ENCODE peak calls at places on chromosomes 6 and 20, in ten cellular contexts. V, B, A, Y, D, G, P, N, M and I are unnamed samples.
A peak's percentile ranks its signal among the peaks of the same experiment; 100 is the strongest.

GRCh38 chr6:12769556-12770255 is 53.1 kb downstream of the PHACTR1 start:
- DNase-seq in V (no peak), B (no peak), A (no peak), Y (peak; percentile 8), D (peak; percentile 31), G (no peak), P (no peak), N (no peak), M (no peak), I (no peak)

GRCh38 chr6:159844737-159845645 is 44.9 kb downstream of the PNLDC1 start:
- DNase-seq in V (no peak), B (no peak), A (no peak), Y (no peak), D (peak; percentile 17), G (no peak), P (no peak), N (no peak), M (peak; percentile 63), I (peak; percentile 28)

GRCh38 chr6:137547601-137548000 is 53.4 kb upstream of the OLIG3 start:
- DNase-seq in V (no peak), B (no peak), A (no peak), Y (no peak), D (no peak), G (no peak), P (no peak), N (no peak), M (no peak), I (no peak)

GRCh38 chr6:2940010-2940850 is 31.1 kb downstream of the SERPINB6 start:
- DNase-seq in V (no peak), B (no peak), A (peak; percentile 90), Y (no peak), D (no peak), G (no peak), P (no peak), N (no peak), M (no peak), I (no peak)

GRCh38 chr20:25750765-25751696 is 54.4 kb upstream of the ZNF337 start:
- DNase-seq in V (peak; percentile 55), B (peak; percentile 10), A (peak; percentile 84), Y (no peak), D (no peak), G (no peak), P (no peak), N (peak; percentile 64), M (no peak), I (no peak)

GRCh38 chr20:38208088-38208487 is 43.0 kb upstream of the TGM2 start:
- DNase-seq in V (peak; percentile 53), B (no peak), A (no peak), Y (no peak), D (no peak), G (no peak), P (no peak), N (no peak), M (no peak), I (no peak)

GRCh38 chr6:139250296-139251274 is 41.2 kb downstream of the TXLNB start:
- DNase-seq in V (peak; percentile 73), B (peak; percentile 47), A (peak; percentile 64), Y (peak; percentile 46), D (peak; percentile 56), G (peak; percentile 36), P (no peak), N (peak; percentile 85), M (peak; percentile 10), I (no peak)

GRCh38 chr20:20827992-20828597 is 115.7 kb upstream of the RALGAPA2 start:
- DNase-seq in V (no peak), B (no peak), A (no peak), Y (no peak), D (peak; percentile 15), G (no peak), P (no peak), N (no peak), M (peak; percentile 27), I (no peak)

GRCh38 chr6:107171513-107171912 is 56.2 kb upstream of the BEND3 start:
- DNase-seq in V (no peak), B (no peak), A (no peak), Y (no peak), D (no peak), G (no peak), P (no peak), N (no peak), M (no peak), I (no peak)

GRCh38 chr6:151998784-151999183 is 191.3 kb downstream of the ESR1 start:
- DNase-seq in V (no peak), B (no peak), A (no peak), Y (no peak), D (no peak), G (no peak), P (no peak), N (no peak), M (no peak), I (no peak)

GRCh38 chr20:50376888-50377459 is 133.2 kb upstream of the PTPN1 start:
- DNase-seq in V (peak; percentile 60), B (no peak), A (no peak), Y (peak; percentile 70), D (peak; percentile 63), G (no peak), P (no peak), N (no peak), M (no peak), I (peak; percentile 15)

GRCh38 chr6:162907876-162908481 is 180.2 kb downstream of the PACRG start:
- DNase-seq in V (peak; percentile 57), B (peak; percentile 29), A (no peak), Y (no peak), D (peak; percentile 8), G (no peak), P (no peak), N (peak; percentile 66), M (no peak), I (no peak)

GRCh38 chr6:24472181-24472580 is 17.2 kb downstream of the GPLD1 start:
- DNase-seq in V (peak; percentile 36), B (no peak), A (no peak), Y (no peak), D (no peak), G (no peak), P (no peak), N (no peak), M (no peak), I (no peak)

GRCh38 chr6:53326372-53327016 is 22.3 kb downstream of the ELOVL5 start:
- DNase-seq in V (peak; percentile 99), B (peak; percentile 93), A (no peak), Y (peak; percentile 93), D (no peak), G (no peak), P (no peak), N (no peak), M (no peak), I (no peak)

GRCh38 chr20:43800186-43800585 is 73.4 kb upstream of the GTSF1L start:
- DNase-seq in V (no peak), B (no peak), A (no peak), Y (peak; percentile 38), D (no peak), G (no peak), P (no peak), N (no peak), M (no peak), I (no peak)

GRCh38 chr6:113564401-113565161 is 292.6 kb upstream of the MARCKS start:
- DNase-seq in V (peak; percentile 21), B (peak; percentile 84), A (peak; percentile 20), Y (peak; percentile 14), D (peak; percentile 97), G (peak; percentile 67), P (peak; percentile 13), N (peak; percentile 91), M (peak; percentile 96), I (peak; percentile 95)

GRCh38 chr6:19849196-19849595 is 12.0 kb downstream of the ID4 start:
- DNase-seq in V (no peak), B (no peak), A (no peak), Y (no peak), D (no peak), G (no peak), P (no peak), N (no peak), M (no peak), I (no peak)

GRCh38 chr6:29826271-29826670 is 1.4 kb upstream of the HLA-G start:
- DNase-seq in V (peak; percentile 78), B (no peak), A (no peak), Y (peak; percentile 8), D (no peak), G (no peak), P (no peak), N (no peak), M (no peak), I (no peak)

GRCh38 chr6:35396991-35397390 is 54.6 kb downstream of the PPARD start:
- DNase-seq in V (peak; percentile 98), B (no peak), A (no peak), Y (no peak), D (no peak), G (no peak), P (no peak), N (no peak), M (no peak), I (no peak)

GRCh38 chr6:122758927-122759334 is 20.6 kb upstream of the FABP7 start:
- DNase-seq in V (peak; percentile 11), B (no peak), A (no peak), Y (no peak), D (no peak), G (no peak), P (no peak), N (no peak), M (no peak), I (no peak)

GRCh38 chr6:13228264-13229204 is 99.8 kb downstream of the TBC1D7 start:
- DNase-seq in V (no peak), B (no peak), A (no peak), Y (no peak), D (no peak), G (no peak), P (no peak), N (no peak), M (no peak), I (no peak)

GRCh38 chr20:20869161-20869560 is 156.7 kb upstream of the RALGAPA2 start:
- DNase-seq in V (no peak), B (no peak), A (no peak), Y (no peak), D (no peak), G (no peak), P (no peak), N (no peak), M (no peak), I (no peak)

GRCh38 chr6:115838763-115839401 is 221.8 kb downstream of the FRK start:
- DNase-seq in V (peak; percentile 54), B (peak; percentile 6), A (peak; percentile 67), Y (peak; percentile 56), D (peak; percentile 27), G (peak; percentile 5), P (no peak), N (peak; percentile 79), M (no peak), I (no peak)

GRCh38 chr6:10690651-10691445 is 3.6 kb downstream of the C6orf52 start:
- DNase-seq in V (peak; percentile 48), B (no peak), A (no peak), Y (no peak), D (peak; percentile 65), G (no peak), P (no peak), N (peak; percentile 16), M (peak; percentile 33), I (peak; percentile 71)

GRCh38 chr6:26554669-26555504 is 16.7 kb downstream of the HMGN4 start:
- DNase-seq in V (peak; percentile 70), B (no peak), A (peak; percentile 52), Y (peak; percentile 72), D (peak; percentile 57), G (no peak), P (no peak), N (peak; percentile 68), M (peak; percentile 33), I (peak; percentile 16)

GRCh38 chr6:169472786-169473416 is 219.3 kb upstream of the THBS2 start:
- DNase-seq in V (no peak), B (no peak), A (no peak), Y (no peak), D (no peak), G (no peak), P (no peak), N (no peak), M (no peak), I (no peak)

GRCh38 chr6:54706844-54707243 is 139.7 kb upstream of the FAM83B start:
- DNase-seq in V (no peak), B (no peak), A (no peak), Y (no peak), D (no peak), G (no peak), P (no peak), N (peak; percentile 20), M (no peak), I (no peak)

GRCh38 chr6:134850906-134851305 is 99.0 kb downstream of the ALDH8A1 start:
- DNase-seq in V (no peak), B (no peak), A (no peak), Y (no peak), D (no peak), G (no peak), P (no peak), N (peak; percentile 24), M (no peak), I (no peak)